ENCODE peak calls at places on chromosomes 5 and 9, in nine cellular contexts. B is NCI-H510A treated with DMSO at 0.1 percent for 48 hours; T is effector CD4-positive, alpha-beta T cell; O is OCI-LY7; D is activated naive CD8-positive, alpha-beta T cell treated with anti-CD3 and anti-CD28 coated beads for 36 hours; I is fibroblast of the aortic adventitia; F is lung microvascular endothelial cell; V is SW 1271; J is stimulated activated CD4-positive, alpha-beta T cell treated with anti-CD3 and anti-CD28 coated beads, Interleukin-2, amount 100 ng/mL, for 48 hours. U is an unnamed sample.

GRCh38 chr5:77849308-77849900 is 73.3 kb upstream of the TBCA start:
- DNase-seq in B (no peak), T (no peak), O (no peak), D (no peak), I (no peak), F (no peak), V (no peak), J (no peak), U (no peak)

GRCh38 chr5:102554092-102554491 is 55.3 kb upstream of the SLCO6A1 start:
- DNase-seq in B (peak), T (no peak), O (no peak), D (no peak), I (no peak), F (no peak), V (no peak), J (no peak), U (no peak)

GRCh38 chr5:135263022-135263668 is 135.9 kb downstream of the MACROH2A1 start:
- DNase-seq in B (no peak), T (no peak), O (no peak), D (no peak), I (no peak), F (no peak), V (no peak), J (no peak), U (no peak)

GRCh38 chr5:24633705-24634325 is 11.0 kb downstream of the CDH10 start:
- DNase-seq in B (peak), T (no peak), O (peak), D (no peak), I (peak), F (peak), V (no peak), J (no peak), U (peak)

GRCh38 chr5:150490754-150491153 is 17.2 kb upstream of the NDST1 start:
- DNase-seq in B (no peak), T (no peak), O (no peak), D (no peak), I (no peak), F (no peak), V (no peak), J (no peak), U (no peak)

GRCh38 chr5:22852807-22853670 is at the start of gene CDH12:
- DNase-seq in B (peak), T (no peak), O (no peak), D (no peak), I (no peak), F (no peak), V (no peak), J (no peak), U (no peak)

GRCh38 chr9:100417815-100418214 is 9.1 kb upstream of the MSANTD3 start:
- DNase-seq in B (no peak), T (no peak), O (no peak), D (no peak), I (no peak), F (no peak), V (no peak), J (no peak), U (no peak)

GRCh38 chr9:30967484-30967883 is 1417.0 kb upstream of the ACO1 start:
- DNase-seq in B (no peak), T (no peak), O (no peak), D (no peak), I (no peak), F (no peak), V (no peak), J (no peak), U (no peak)

GRCh38 chr9:135273077-135273476 is 185.6 kb downstream of the OLFM1 start:
- DNase-seq in B (no peak), T (no peak), O (no peak), D (no peak), I (no peak), F (no peak), V (no peak), J (no peak), U (no peak)

GRCh38 chr5:134072471-134073220 is 41.8 kb upstream of the TCF7 start:
- DNase-seq in B (no peak), T (no peak), O (no peak), D (no peak), I (no peak), F (no peak), V (no peak), J (no peak), U (no peak)

U was measured in Panc1.